ENCODE peak calls at places on chromosomes 3 and 15, in four cellular contexts. One of them, this sample, is unnamed.

GRCh38 chr3:58585005-58585786 is 8.0 kb upstream of the FAM107A start:
- DNase-seq in Calu3: peak
- DNase-seq in effector memory CD8-positive, alpha-beta T cell: peak
- DNase-seq in globus pallidus: peak
- DNase-seq in this sample: peak

GRCh38 chr15:95887666-95888480 is 442.6 kb upstream of the NR2F2 start:
- DNase-seq in Calu3: no peak
- DNase-seq in effector memory CD8-positive, alpha-beta T cell: no peak
- DNase-seq in globus pallidus: no peak
- DNase-seq in this sample: no peak

GRCh38 chr3:89314454-89314853 is 207.0 kb downstream of the EPHA3 start:
- DNase-seq in Calu3: no peak
- DNase-seq in effector memory CD8-positive, alpha-beta T cell: no peak
- DNase-seq in globus pallidus: peak
- DNase-seq in this sample: no peak

GRCh38 chr3:75327453-75327852 is 336.7 kb upstream of the FRG2C start:
- DNase-seq in Calu3: no peak
- DNase-seq in effector memory CD8-positive, alpha-beta T cell: no peak
- DNase-seq in globus pallidus: no peak
- DNase-seq in this sample: no peak

GRCh38 chr15:47812436-47813109 is 95.3 kb downstream of the SEMA6D start:
- DNase-seq in Calu3: peak
- DNase-seq in effector memory CD8-positive, alpha-beta T cell: no peak
- DNase-seq in globus pallidus: no peak
- DNase-seq in this sample: no peak

GRCh38 chr15:77584201-77584600 is 48.5 kb downstream of the LINGO1 start:
- DNase-seq in Calu3: peak
- DNase-seq in effector memory CD8-positive, alpha-beta T cell: no peak
- DNase-seq in globus pallidus: no peak
- DNase-seq in this sample: no peak

GRCh38 chr3:53092942-53093341 is 37.3 kb downstream of the RFT1 start:
- DNase-seq in Calu3: no peak
- DNase-seq in effector memory CD8-positive, alpha-beta T cell: no peak
- DNase-seq in globus pallidus: no peak
- DNase-seq in this sample: no peak

GRCh38 chr3:10817506-10817905 is 1.5 kb downstream of the SLC6A11 start:
- DNase-seq in Calu3: no peak
- DNase-seq in effector memory CD8-positive, alpha-beta T cell: no peak
- DNase-seq in globus pallidus: peak
- DNase-seq in this sample: no peak

GRCh38 chr3:156643729-156644389 is 30.5 kb upstream of the TIPARP start:
- DNase-seq in Calu3: no peak
- DNase-seq in effector memory CD8-positive, alpha-beta T cell: no peak
- DNase-seq in globus pallidus: no peak
- DNase-seq in this sample: no peak

GRCh38 chr3:104291878-104292277 is 1074.8 kb upstream of the ALCAM start:
- DNase-seq in Calu3: no peak
- DNase-seq in effector memory CD8-positive, alpha-beta T cell: no peak
- DNase-seq in globus pallidus: peak
- DNase-seq in this sample: no peak

GRCh38 chr3:146241523-146242240 is 9.2 kb downstream of the PLSCR4 start:
- DNase-seq in Calu3: no peak
- DNase-seq in effector memory CD8-positive, alpha-beta T cell: no peak
- DNase-seq in globus pallidus: no peak
- DNase-seq in this sample: no peak

GRCh38 chr3:126358038-126358815 is 1.0 kb upstream of the KLF15 start:
- DNase-seq in Calu3: no peak
- DNase-seq in effector memory CD8-positive, alpha-beta T cell: no peak
- DNase-seq in globus pallidus: no peak
- DNase-seq in this sample: no peak

GRCh38 chr3:126313166-126313565 is 44.0 kb downstream of the KLF15 start:
- DNase-seq in Calu3: no peak
- DNase-seq in effector memory CD8-positive, alpha-beta T cell: no peak
- DNase-seq in globus pallidus: no peak
- DNase-seq in this sample: no peak

GRCh38 chr15:72534522-72534921 is 60.4 kb downstream of the ARIH1 start:
- DNase-seq in Calu3: no peak
- DNase-seq in effector memory CD8-positive, alpha-beta T cell: peak
- DNase-seq in globus pallidus: no peak
- DNase-seq in this sample: no peak

GRCh38 chr3:124851136-124851535 is 36.0 kb downstream of the ITGB5 start:
- DNase-seq in Calu3: no peak
- DNase-seq in effector memory CD8-positive, alpha-beta T cell: no peak
- DNase-seq in globus pallidus: no peak
- DNase-seq in this sample: no peak

GRCh38 chr15:39482467-39482866 is 98.4 kb upstream of the THBS1 start:
- DNase-seq in Calu3: no peak
- DNase-seq in effector memory CD8-positive, alpha-beta T cell: no peak
- DNase-seq in globus pallidus: no peak
- DNase-seq in this sample: no peak

GRCh38 chr15:31279221-31280036 is 47.2 kb upstream of the KLF13 start:
- DNase-seq in Calu3: no peak
- DNase-seq in effector memory CD8-positive, alpha-beta T cell: no peak
- DNase-seq in globus pallidus: peak
- DNase-seq in this sample: no peak

GRCh38 chr3:29313074-29313473 is 32.2 kb downstream of the RBMS3 start:
- DNase-seq in Calu3: no peak
- DNase-seq in effector memory CD8-positive, alpha-beta T cell: no peak
- DNase-seq in globus pallidus: no peak
- DNase-seq in this sample: no peak

GRCh38 chr15:60591491-60592385 is 112.8 kb upstream of the ICE2 start:
- DNase-seq in Calu3: peak
- DNase-seq in effector memory CD8-positive, alpha-beta T cell: no peak
- DNase-seq in globus pallidus: peak
- DNase-seq in this sample: no peak

GRCh38 chr3:40299721-40300335 is 9.7 kb upstream of the EIF1B start:
- DNase-seq in Calu3: no peak
- DNase-seq in effector memory CD8-positive, alpha-beta T cell: no peak
- DNase-seq in globus pallidus: no peak
- DNase-seq in this sample: no peak

GRCh38 chr3:37114251-37115145 is 59.9 kb downstream of the LRRFIP2 start:
- DNase-seq in Calu3: no peak
- DNase-seq in effector memory CD8-positive, alpha-beta T cell: no peak
- DNase-seq in globus pallidus: no peak
- DNase-seq in this sample: no peak

GRCh38 chr3:126514161-126514560 is 3.4 kb downstream of the UROC1 start:
- DNase-seq in Calu3: no peak
- DNase-seq in effector memory CD8-positive, alpha-beta T cell: no peak
- DNase-seq in globus pallidus: no peak
- DNase-seq in this sample: no peak

GRCh38 chr3:153290278-153291015 is 128.4 kb downstream of the RAP2B start:
- DNase-seq in Calu3: peak
- DNase-seq in effector memory CD8-positive, alpha-beta T cell: no peak
- DNase-seq in globus pallidus: no peak
- DNase-seq in this sample: no peak

GRCh38 chr3:127820871-127821853 is 1.2 kb downstream of the MGLL start:
- DNase-seq in Calu3: no peak
- DNase-seq in effector memory CD8-positive, alpha-beta T cell: no peak
- DNase-seq in globus pallidus: no peak
- DNase-seq in this sample: no peak

GRCh38 chr3:110106805-110107204 is 769.5 kb upstream of the DPPA4 start:
- DNase-seq in Calu3: no peak
- DNase-seq in effector memory CD8-positive, alpha-beta T cell: no peak
- DNase-seq in globus pallidus: no peak
- DNase-seq in this sample: no peak

GRCh38 chr3:181888234-181888633 is 176.5 kb downstream of the SOX2 start:
- DNase-seq in Calu3: no peak
- DNase-seq in effector memory CD8-positive, alpha-beta T cell: no peak
- DNase-seq in globus pallidus: no peak
- DNase-seq in this sample: no peak

GRCh38 chr3:170357920-170358854 is 672 bp downstream of the SKIL start:
- DNase-seq in Calu3: peak
- DNase-seq in effector memory CD8-positive, alpha-beta T cell: peak
- DNase-seq in globus pallidus: peak
- DNase-seq in this sample: peak

GRCh38 chr3:116815831-116816588 is 106.4 kb downstream of the TUSC7 start:
- DNase-seq in Calu3: no peak
- DNase-seq in effector memory CD8-positive, alpha-beta T cell: no peak
- DNase-seq in globus pallidus: no peak
- DNase-seq in this sample: no peak

GRCh38 chr3:156181509-156181908 is 61.1 kb downstream of the KCNAB1 start:
- DNase-seq in Calu3: no peak
- DNase-seq in effector memory CD8-positive, alpha-beta T cell: no peak
- DNase-seq in globus pallidus: no peak
- DNase-seq in this sample: no peak

GRCh38 chr3:132911741-132912415 is 126.3 kb upstream of the TMEM108 start:
- DNase-seq in Calu3: no peak
- DNase-seq in effector memory CD8-positive, alpha-beta T cell: no peak
- DNase-seq in globus pallidus: no peak
- DNase-seq in this sample: no peak

GRCh38 chr15:90558182-90558581 is 28.5 kb downstream of the CRTC3 start:
- DNase-seq in Calu3: no peak
- DNase-seq in effector memory CD8-positive, alpha-beta T cell: no peak
- DNase-seq in globus pallidus: no peak
- DNase-seq in this sample: no peak

GRCh38 chr15:70308011-70308761 is 210.5 kb upstream of the TLE3 start:
- DNase-seq in Calu3: peak
- DNase-seq in effector memory CD8-positive, alpha-beta T cell: no peak
- DNase-seq in globus pallidus: no peak
- DNase-seq in this sample: no peak

GRCh38 chr15:57158589-57158988 is 217.7 kb upstream of the CGNL1 start:
- DNase-seq in Calu3: no peak
- DNase-seq in effector memory CD8-positive, alpha-beta T cell: no peak
- DNase-seq in globus pallidus: peak
- DNase-seq in this sample: no peak

This sample was measured in NCI-H748 treated with DMSO at 0.1 percent for 48 hours.